ENCODE peak calls at places on chromosomes 7 and 10, in nine cellular contexts. N is GM13977, K is neural crest cell, I is MCF 10A, J is endodermal cell, X is type B pancreatic cell, D is kidney, L is uterus, Q is A549. B is an unnamed sample.

GRCh38 chr10:103564799-103565365 is 71.4 kb downstream of the NEURL1 start:
- DNase-seq in N (peak), K (peak), I (peak), J (peak), X (no peak), D (no peak), L (no peak), Q (peak), B (no peak)

GRCh38 chr7:66758964-66759628 is 18.6 kb downstream of the RABGEF1 start:
- DNase-seq in N (no peak), K (no peak), I (no peak), J (no peak), X (no peak), D (no peak), L (no peak), Q (no peak), B (no peak)

GRCh38 chr10:126160571-126160970 is 227.7 kb downstream of the ADAM12 start:
- DNase-seq in N (no peak), K (no peak), I (no peak), J (peak), X (no peak), D (no peak), L (no peak), Q (no peak), B (no peak)

GRCh38 chr10:103678104-103678526 is 177.3 kb downstream of the SH3PXD2A start:
- DNase-seq in N (peak), K (peak), I (no peak), J (no peak), X (no peak), D (peak), L (peak), Q (no peak), B (no peak)

GRCh38 chr7:23266918-23267317 is 20.3 kb downstream of the GPNMB start:
- DNase-seq in N (no peak), K (no peak), I (no peak), J (peak), X (no peak), D (no peak), L (no peak), Q (no peak), B (no peak)

GRCh38 chr10:104273291-104273690 is 4.3 kb downstream of the GSTO2 start:
- DNase-seq in N (no peak), K (no peak), I (no peak), J (no peak), X (no peak), D (no peak), L (no peak), Q (no peak), B (no peak)

GRCh38 chr10:20369863-20370736 is 527.0 kb downstream of the NEBL start:
- DNase-seq in N (no peak), K (no peak), I (no peak), J (peak), X (no peak), D (no peak), L (no peak), Q (no peak), B (no peak)

GRCh38 chr10:46523119-46523880 is 33.2 kb downstream of the GPRIN2 start:
- DNase-seq in N (no peak), K (no peak), I (peak), J (peak), X (no peak), D (peak), L (no peak), Q (peak), B (peak)

GRCh38 chr7:124765401-124766352 is at the start of gene GPR37:
- DNase-seq in N (peak), K (peak), I (peak), J (peak), X (peak), D (peak), L (peak), Q (peak), B (peak)

GRCh38 chr7:106345421-106346166 is 60.8 kb upstream of the NAMPT start:
- DNase-seq in N (no peak), K (no peak), I (no peak), J (no peak), X (no peak), D (no peak), L (no peak), Q (no peak), B (no peak)

GRCh38 chr10:51297438-51297837 is 223.2 kb downstream of the PRKG1 start:
- DNase-seq in N (no peak), K (no peak), I (no peak), J (no peak), X (no peak), D (no peak), L (no peak), Q (no peak), B (no peak)

GRCh38 chr10:110083884-110084283 is 76.1 kb downstream of the ADD3 start:
- DNase-seq in N (no peak), K (no peak), I (no peak), J (no peak), X (no peak), D (no peak), L (no peak), Q (peak), B (no peak)

GRCh38 chr10:102040305-102040704 is 15.7 kb downstream of the ARMH3 start:
- DNase-seq in N (no peak), K (no peak), I (no peak), J (no peak), X (no peak), D (no peak), L (no peak), Q (no peak), B (no peak)

GRCh38 chr7:72924748-72925545 is at the start of gene POM121:
- DNase-seq in N (peak), K (peak), I (peak), J (peak), X (peak), D (peak), L (peak), Q (peak), B (peak)

GRCh38 chr7:102272917-102273748 is 13.5 kb upstream of the SH2B2 start:
- DNase-seq in N (no peak), K (no peak), I (no peak), J (no peak), X (no peak), D (peak), L (no peak), Q (no peak), B (no peak)

GRCh38 chr10:80188713-80189112 is 16.6 kb downstream of the ANXA11 start:
- DNase-seq in N (no peak), K (no peak), I (no peak), J (no peak), X (no peak), D (peak), L (no peak), Q (no peak), B (peak)

GRCh38 chr10:119616879-119617580 is 20.3 kb upstream of the TIAL1 start:
- DNase-seq in N (no peak), K (peak), I (no peak), J (peak), X (no peak), D (no peak), L (peak), Q (peak), B (peak)

GRCh38 chr7:40232242-40232929 is 97.6 kb downstream of the SUGCT start:
- DNase-seq in N (peak), K (no peak), I (peak), J (no peak), X (no peak), D (no peak), L (no peak), Q (peak), B (no peak)

GRCh38 chr7:81284576-81284975 is 365.7 kb upstream of the SEMA3C start:
- DNase-seq in N (no peak), K (no peak), I (peak), J (no peak), X (no peak), D (no peak), L (no peak), Q (no peak), B (no peak)

GRCh38 chr10:101824736-101825135 is 6.5 kb upstream of the OGA start:
- DNase-seq in N (no peak), K (no peak), I (no peak), J (no peak), X (no peak), D (no peak), L (no peak), Q (no peak), B (no peak)

GRCh38 chr7:95213809-95214492 is 110.4 kb downstream of the PON1 start:
- DNase-seq in N (no peak), K (no peak), I (peak), J (no peak), X (no peak), D (no peak), L (peak), Q (peak), B (no peak)

GRCh38 chr10:100934084-100934659 is 21.4 kb downstream of the SLF2 start:
- DNase-seq in N (no peak), K (no peak), I (peak), J (no peak), X (no peak), D (no peak), L (no peak), Q (peak), B (no peak)

GRCh38 chr10:29473087-29473356 is 161.7 kb downstream of the SVIL start:
- DNase-seq in N (no peak), K (no peak), I (no peak), J (no peak), X (no peak), D (no peak), L (no peak), Q (no peak), B (no peak)

GRCh38 chr7:107029061-107029763 is 15.3 kb upstream of the PRKAR2B start:
- DNase-seq in N (no peak), K (no peak), I (peak), J (no peak), X (no peak), D (no peak), L (no peak), Q (no peak), B (no peak)

GRCh38 chr10:21145751-21146445 is 248.8 kb upstream of the NEBL start:
- DNase-seq in N (no peak), K (peak), I (no peak), J (no peak), X (no peak), D (no peak), L (no peak), Q (no peak), B (no peak)

GRCh38 chr10:48613015-48613414 is 8.1 kb upstream of the ARHGAP22 start:
- DNase-seq in N (no peak), K (no peak), I (no peak), J (no peak), X (no peak), D (no peak), L (no peak), Q (no peak), B (no peak)

GRCh38 chr7:18829518-18830252 is 287.8 kb downstream of the TWIST1 start:
- DNase-seq in N (no peak), K (no peak), I (peak), J (no peak), X (no peak), D (no peak), L (no peak), Q (no peak), B (no peak)

GRCh38 chr7:26681819-26682418 is 182.5 kb downstream of the SKAP2 start:
- DNase-seq in N (peak), K (no peak), I (peak), J (no peak), X (no peak), D (no peak), L (no peak), Q (peak), B (no peak)

GRCh38 chr10:82558208-82558607 is 683.2 kb downstream of the NRG3 start:
- DNase-seq in N (no peak), K (no peak), I (peak), J (no peak), X (no peak), D (no peak), L (no peak), Q (peak), B (no peak)

GRCh38 chr10:118704711-118705110 is 50.1 kb downstream of the CACUL1 start:
- DNase-seq in N (no peak), K (no peak), I (no peak), J (no peak), X (no peak), D (no peak), L (no peak), Q (no peak), B (no peak)

DNA sequence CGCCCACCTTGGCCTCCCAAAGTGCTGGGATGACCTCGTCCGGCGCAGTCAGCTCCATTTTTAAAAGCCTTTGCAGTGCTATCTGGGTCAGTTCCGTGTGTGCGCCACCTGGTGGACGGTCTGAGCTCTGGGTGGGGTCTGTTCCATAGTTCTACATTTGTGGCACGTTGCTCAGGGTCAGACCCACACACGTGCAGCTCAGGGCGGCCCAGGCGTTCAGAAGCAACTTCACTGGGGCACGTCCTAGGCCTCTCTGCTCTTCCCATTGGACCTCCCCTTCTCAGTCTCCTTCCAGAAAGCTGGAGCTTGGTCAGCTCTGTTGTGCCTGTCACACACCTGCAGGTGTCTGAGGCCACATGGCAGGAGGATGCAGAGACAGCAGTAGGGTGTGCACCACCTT is 137.9 kb downstream of the DNAJB6 start:
- DNase-seq in N (no peak), K (no peak), I (peak), J (peak), X (peak), D (no peak), L (peak), Q (peak), B (no peak)
- TF ChIP-seq CTCF in N (peak), K (peak), I (no peak), J (peak), X (peak), D (peak), L (no peak), Q (peak), B (peak)

DNA sequence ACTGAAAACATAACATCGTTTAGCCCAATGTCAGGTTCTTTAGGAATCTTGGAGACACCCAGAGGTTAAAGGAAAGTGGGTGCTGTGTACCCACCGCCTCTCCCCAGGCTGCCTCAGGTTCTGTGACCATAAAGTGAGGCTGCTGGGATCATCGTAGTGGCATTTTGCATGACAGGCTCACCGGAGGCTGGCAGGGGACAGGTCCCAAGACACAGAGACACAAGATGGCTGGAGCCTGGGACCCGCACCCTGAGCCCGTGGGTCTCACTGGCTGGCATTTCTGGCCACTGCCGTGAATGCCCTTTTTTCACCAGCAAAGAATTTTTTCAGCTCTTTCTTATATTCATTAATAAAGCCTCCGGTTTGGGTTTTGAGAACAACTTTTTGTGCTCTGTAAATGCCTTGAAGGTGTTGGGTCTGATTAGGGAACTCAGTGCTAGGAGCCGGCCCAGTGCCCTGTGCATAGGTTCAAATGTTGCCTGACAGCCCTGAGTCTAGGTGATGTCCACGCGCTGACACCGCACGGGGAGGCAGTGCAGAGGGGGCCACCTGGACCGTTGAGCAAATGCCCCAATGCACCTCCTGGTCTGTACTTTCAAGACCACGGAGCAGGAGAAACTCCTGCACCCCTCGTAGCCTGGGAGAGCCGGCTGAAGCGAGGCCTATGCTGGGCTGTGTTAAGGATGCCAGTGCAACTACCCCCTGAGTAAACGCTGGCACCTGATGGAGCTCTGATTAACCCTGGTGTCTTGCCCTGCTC is 129.9 kb downstream of the PAXIP1 start:
- DNase-seq in N (no peak), K (no peak), I (no peak), J (no peak), X (no peak), D (peak), L (no peak), Q (no peak), B (peak)
- TF ChIP-seq CTCF in N (no peak), K (no peak), I (no peak), J (no peak), X (no peak), D (no peak), L (no peak), Q (no peak), B (no peak)

DNA sequence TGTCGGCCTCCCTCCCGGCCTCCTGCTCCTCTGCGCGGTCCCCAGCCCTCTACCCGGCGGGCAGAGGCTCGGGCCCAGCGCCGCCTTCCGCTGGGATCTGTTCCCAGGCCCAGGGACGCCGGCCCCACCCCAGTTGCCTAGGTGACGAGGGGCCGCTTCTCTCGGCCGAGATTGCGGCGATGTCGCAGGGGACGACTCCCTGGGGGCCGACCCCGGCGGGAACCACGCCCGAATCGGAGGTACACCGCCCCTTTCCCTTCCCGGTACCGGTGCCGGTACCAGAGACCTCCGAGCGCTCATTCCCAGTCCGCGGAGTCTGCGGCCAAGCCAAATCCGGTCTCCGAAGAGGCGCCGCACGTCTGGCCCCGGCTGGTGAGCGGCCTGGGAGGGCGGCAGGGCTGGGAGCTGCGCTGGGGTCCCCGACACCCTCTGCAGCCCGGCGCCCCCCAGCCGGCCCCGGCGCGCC is at the start of gene CABCOCO1:
- DNase-seq in N (no peak), K (peak), I (peak), J (peak), X (peak), D (peak), L (peak), Q (peak), B (peak)
- TF ChIP-seq CTCF in N (no peak), K (no peak), I (no peak), J (peak), X (peak), D (no peak), L (no peak), Q (peak), B (peak)

GRCh38 chr7:121182902-121183301 is 145.9 kb upstream of the WNT16 start:
- DNase-seq in N (no peak), K (no peak), I (no peak), J (no peak), X (no peak), D (no peak), L (no peak), Q (no peak), B (no peak)

GRCh38 chr7:121187676-121188075 is 141.1 kb upstream of the WNT16 start:
- DNase-seq in N (no peak), K (no peak), I (peak), J (no peak), X (no peak), D (no peak), L (no peak), Q (no peak), B (no peak)

GRCh38 chr7:121187222-121187621 is 141.6 kb upstream of the WNT16 start:
- DNase-seq in N (no peak), K (no peak), I (no peak), J (no peak), X (no peak), D (no peak), L (no peak), Q (no peak), B (no peak)

GRCh38 chr7:121182281-121182680 is 146.5 kb upstream of the WNT16 start:
- DNase-seq in N (no peak), K (no peak), I (no peak), J (no peak), X (no peak), D (no peak), L (no peak), Q (no peak), B (no peak)

GRCh38 chr7:121186746-121187145 is 142.1 kb upstream of the WNT16 start:
- DNase-seq in N (no peak), K (no peak), I (no peak), J (no peak), X (no peak), D (no peak), L (no peak), Q (no peak), B (no peak)
- TF ChIP-seq CTCF in N (no peak), K (no peak), I (no peak), J (no peak), X (no peak), D (no peak), L (no peak), Q (no peak), B (no peak)

GRCh38 chr7:150914196-150914595 is 61.9 kb downstream of the AOC1 start:
- DNase-seq in N (no peak), K (no peak), I (no peak), J (no peak), X (no peak), D (no peak), L (no peak), Q (no peak), B (no peak)
- TF ChIP-seq CTCF in N (no peak), K (no peak), I (no peak), J (no peak), X (no peak), D (no peak), L (no peak), Q (no peak), B (no peak)

DNA sequence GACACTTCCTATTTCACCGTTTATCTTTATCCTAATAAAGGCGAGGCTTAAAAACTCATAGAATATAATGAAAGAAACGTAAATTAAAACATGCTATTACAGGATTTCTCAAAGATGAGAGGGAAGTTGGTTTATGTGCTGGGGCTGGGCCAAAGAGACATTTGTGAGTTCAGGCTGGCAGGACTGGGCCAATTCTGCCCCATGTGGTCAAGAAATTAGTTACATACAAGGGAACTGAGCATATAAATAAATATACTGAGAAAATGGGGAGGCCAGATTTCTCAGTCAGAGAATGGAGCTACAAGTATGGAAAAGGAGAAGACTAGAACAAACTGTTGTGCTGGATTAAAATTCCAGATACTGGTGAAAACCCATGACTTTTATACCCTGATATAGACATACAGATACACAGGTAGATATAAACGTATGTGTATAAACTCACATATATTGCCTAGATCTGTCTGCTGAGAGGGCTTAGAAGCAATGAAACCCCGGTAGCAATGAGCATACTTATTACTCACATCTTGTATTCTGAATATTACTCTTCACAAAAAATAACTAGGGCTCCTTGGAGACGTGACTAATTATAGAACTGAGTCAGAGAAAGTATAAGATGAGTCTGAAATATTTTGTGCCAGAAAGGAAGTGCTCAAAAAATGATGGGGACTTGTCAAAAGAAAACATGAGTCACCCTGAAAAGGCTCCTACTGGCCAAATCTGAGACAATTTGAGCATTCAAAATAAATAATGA is 155.7 kb upstream of the FGFR2 start:
- DNase-seq in N (peak), K (no peak), I (peak), J (no peak), X (no peak), D (no peak), L (no peak), Q (peak), B (no peak)
- TF ChIP-seq CTCF in N (peak), K (peak), I (no peak), J (peak), X (peak), D (no peak), L (no peak), Q (no peak), B (peak)

B was measured in chondrocyte.